ENCODE peak calls at places on chromosomes 16 and 17, in five cellular contexts. A is adrenal gland, O is esophagus squamous epithelium, J is fibroblast of mammary gland, B is AG10803. U is an unnamed sample.

GRCh38 chr17:14299261-14300093 is 1.4 kb upstream of the HS3ST3B1 start:
- DNase-seq in A (peak), O (no peak), J (peak), B (peak), U (peak)

GRCh38 chr17:79832211-79833109 is 6.8 kb downstream of the CBX4 start:
- DNase-seq in A (no peak), O (no peak), J (no peak), B (no peak), U (no peak)

GRCh38 chr16:56936491-56936890 is 4.5 kb downstream of the HERPUD1 start:
- DNase-seq in A (no peak), O (no peak), J (no peak), B (peak), U (no peak)

GRCh38 chr17:75778861-75779249 is 5.8 kb upstream of the UNK start:
- DNase-seq in A (no peak), O (no peak), J (no peak), B (no peak), U (no peak)

GRCh38 chr17:29379084-29379811 is 10.9 kb upstream of the TAOK1 start:
- DNase-seq in A (no peak), O (no peak), J (no peak), B (peak), U (no peak)

GRCh38 chr16:24729967-24730815 is 740 bp downstream of the TNRC6A start:
- DNase-seq in A (peak), O (no peak), J (peak), B (no peak), U (no peak)

GRCh38 chr17:27544350-27545131 is 86.4 kb upstream of the LGALS9 start:
- DNase-seq in A (no peak), O (no peak), J (no peak), B (no peak), U (no peak)

GRCh38 chr17:42509916-42510315 is 26.1 kb upstream of the NAGLU start:
- DNase-seq in A (no peak), O (no peak), J (no peak), B (no peak), U (no peak)

GRCh38 chr16:57648590-57649442 is 19.3 kb upstream of the ADGRG3 start:
- DNase-seq in A (peak), O (peak), J (peak), B (peak), U (peak)

GRCh38 chr16:89178453-89179147 is 7.1 kb downstream of the CDH15 start:
- DNase-seq in A (no peak), O (no peak), J (no peak), B (no peak), U (no peak)

GRCh38 chr16:87266846-87267245 is 50.3 kb downstream of the C16orf95 start:
- DNase-seq in A (no peak), O (no peak), J (no peak), B (no peak), U (no peak)

GRCh38 chr16:27363246-27363632 is 38.7 kb upstream of the IL21R start:
- DNase-seq in A (no peak), O (no peak), J (no peak), B (no peak), U (no peak)
- TF ChIP-seq CTCF in A (no peak), O (no peak), J (no peak), B (no peak), U (peak)

GRCh38 chr17:18139092-18139491 is 30.5 kb downstream of the MYO15A start:
- DNase-seq in A (no peak), O (no peak), J (no peak), B (no peak), U (no peak)

GRCh38 chr17:18139498-18139897 is 30.9 kb downstream of the MYO15A start:
- DNase-seq in A (no peak), O (no peak), J (no peak), B (no peak), U (no peak)

GRCh38 chr17:18140648-18141047 is 32.1 kb downstream of the MYO15A start:
- DNase-seq in A (no peak), O (no peak), J (no peak), B (no peak), U (no peak)

GRCh38 chr17:18141210-18141803 is 32.8 kb downstream of the MYO15A start:
- DNase-seq in A (no peak), O (no peak), J (peak), B (peak), U (peak)

GRCh38 chr17:18139949-18140348 is 31.4 kb downstream of the MYO15A start:
- DNase-seq in A (no peak), O (no peak), J (peak), B (peak), U (peak)
- TF ChIP-seq CTCF in A (no peak), O (no peak), J (peak), B (peak), U (peak)

GRCh38 chr17:13003454-13003851 is 14.4 kb downstream of the ELAC2 start:
- DNase-seq in A (no peak), O (no peak), J (no peak), B (no peak), U (no peak)
- TF ChIP-seq CTCF in A (no peak), O (no peak), J (no peak), B (no peak), U (no peak)

GRCh38 chr16:48113471-48113870 is 42.3 kb downstream of the ABCC12 start:
- DNase-seq in A (no peak), O (no peak), J (no peak), B (no peak), U (no peak)
- TF ChIP-seq CTCF in A (no peak), O (no peak), J (no peak), B (no peak), U (no peak)

GRCh38 chr17:43873091-43873490 is 26.1 kb downstream of the CD300LG start:
- DNase-seq in A (no peak), O (no peak), J (no peak), B (no peak), U (no peak)
- TF ChIP-seq CTCF in A (no peak), O (no peak), J (no peak), B (no peak), U (no peak)

GRCh38 chr16:35908942-35909341 is 2449.5 kb downstream of the TP53TG3F start:
- DNase-seq in A (no peak), O (no peak), J (no peak), B (no peak), U (no peak)
- TF ChIP-seq CTCF in A (no peak), O (no peak), J (peak), B (no peak), U (no peak)

GRCh38 chr17:56912105-56912999 is 1.5 kb downstream of the TRIM25 start:
- DNase-seq in A (peak), O (no peak), J (peak), B (peak), U (peak)
- TF ChIP-seq CTCF in A (no peak), O (no peak), J (no peak), B (no peak), U (no peak)

U was measured in cardiac fibroblast.